ENCODE peak calls at places on chromosomes 16 and 17, in six cellular contexts. S is KBM-7; F is stimulated activated naive CD4-positive, alpha-beta T cell; Q is NAMALWA; X is activated naive CD4-positive, alpha-beta T cell; T is T-helper 1 cell. G is an unnamed sample.

GRCh38 chr16:525520-526180 is 1.9 kb upstream of the CAPN15 start:
- DNase-seq in Q (no peak), F (no peak), X (peak; percentile 29), S (no peak), T (no peak), G (no peak)

GRCh38 chr17:55420067-55420775 is 1.4 kb downstream of the MMD start:
- DNase-seq in T (no peak), X (no peak), S (peak; percentile 66), F (no peak), Q (peak; percentile 87), G (no peak)

GRCh38 chr17:39002991-39003715 is 36.0 kb upstream of the FBXO47 start:
- DNase-seq in T (peak; percentile 21), X (peak; percentile 24), S (peak; percentile 73), F (peak; percentile 39), Q (no peak), G (peak; percentile 49)

GRCh38 chr17:73342549-73343167 is 30.9 kb upstream of the CDC42EP4 start:
- DNase-seq in F (no peak), Q (peak; percentile 15), S (no peak), X (no peak), T (no peak), G (no peak)

GRCh38 chr16:50282010-50282538 is 15.7 kb downstream of the ADCY7 start:
- DNase-seq in S (peak; percentile 98), F (no peak), X (peak; percentile 30), T (peak; percentile 42), Q (peak; percentile 91), G (peak; percentile 51)

GRCh38 chr16:14041164-14041563 is 30.0 kb upstream of the MRTFB start:
- DNase-seq in F (no peak), Q (no peak), T (no peak), S (no peak), X (no peak), G (no peak)

GRCh38 chr17:19750020-19750572 is 2.0 kb upstream of the ALDH3A1 start:
- DNase-seq in S (no peak), F (no peak), X (no peak), T (no peak), Q (no peak), G (no peak)

GRCh38 chr17:50956750-50957523 is 90.8 kb upstream of the TOB1 start:
- DNase-seq in X (peak; percentile 57), Q (peak; percentile 75), T (peak; percentile 55), S (peak; percentile 82), F (peak; percentile 48), G (peak; percentile 66)

GRCh38 chr16:75377971-75378386 is 55.3 kb downstream of the CFDP1 start:
- DNase-seq in F (no peak), T (no peak), X (no peak), Q (no peak), S (no peak), G (no peak)

GRCh38 chr17:50865060-50865867 is 890 bp downstream of the TOB1 start:
- DNase-seq in T (no peak), Q (peak; percentile 80), X (peak; percentile 43), S (peak; percentile 64), F (peak; percentile 49), G (peak; percentile 32)

GRCh38 chr16:72938426-72939164 is 109.3 kb downstream of the ZFHX3 start:
- DNase-seq in T (no peak), Q (no peak), F (no peak), X (no peak), S (no peak), G (no peak)

GRCh38 chr16:11319529-11320146 is 25.6 kb upstream of the RMI2 start:
- DNase-seq in X (no peak), Q (peak; percentile 48), S (no peak), T (no peak), F (no peak), G (no peak)

GRCh38 chr17:50212121-50212843 is 10.9 kb upstream of the COL1A1 start:
- DNase-seq in Q (no peak), T (no peak), S (no peak), F (no peak), X (no peak), G (no peak)

GRCh38 chr16:87295259-87295658 is 21.9 kb downstream of the C16orf95 start:
- DNase-seq in Q (peak; percentile 82), S (peak; percentile 31), T (no peak), X (no peak), F (no peak), G (peak; percentile 16)

GRCh38 chr17:73498176-73498575 is 146.1 kb downstream of the SDK2 start:
- DNase-seq in X (no peak), T (no peak), Q (no peak), F (no peak), S (no peak), G (no peak)

GRCh38 chr16:66342294-66342900 is 24.1 kb upstream of the CDH5 start:
- DNase-seq in T (no peak), F (no peak), X (no peak), S (no peak), Q (peak; percentile 28), G (peak; percentile 4)

GRCh38 chr17:78250891-78251772 is 19.7 kb downstream of the TMEM235 start:
- DNase-seq in F (peak; percentile 70), Q (peak; percentile 89), S (peak; percentile 88), T (peak; percentile 80), X (peak; percentile 84), G (peak; percentile 89)

GRCh38 chr16:86846136-86846535 is 267.8 kb downstream of the FOXL1 start:
- DNase-seq in Q (no peak), S (no peak), F (no peak), T (no peak), X (no peak), G (no peak)